ENCODE peak calls at places on chromosomes 3 and 15, in four cellular contexts. P, I, T and Q are unnamed samples.
A peak's percentile ranks its signal among the peaks of the same experiment; 100 is the strongest.

GRCh38 chr3:55544219-55544618 is 57.1 kb upstream of the WNT5A start:
- DNase-seq in P (no peak), I (no peak), T (no peak), Q (no peak)

GRCh38 chr3:113663761-113664160 is 32.7 kb downstream of the USF3 start:
- DNase-seq in P (no peak), I (no peak), T (no peak), Q (no peak)

GRCh38 chr3:116445291-116445841 is at the start of gene LSAMP:
- DNase-seq in P (no peak), I (no peak), T (no peak), Q (no peak)

GRCh38 chr3:161700998-161701397 is 204.4 kb downstream of the OTOL1 start:
- DNase-seq in P (no peak), I (no peak), T (no peak), Q (no peak)

GRCh38 chr3:195762611-195763247 is 42.0 kb downstream of the MUC20 start:
- DNase-seq in P (no peak), I (no peak), T (no peak), Q (no peak)

GRCh38 chr15:78360426-78360825 is 20.3 kb downstream of the CRABP1 start:
- DNase-seq in P (peak; percentile 34), I (no peak), T (no peak), Q (no peak)

GRCh38 chr3:65729973-65730372 is 308.7 kb downstream of the MAGI1 start:
- DNase-seq in P (no peak), I (no peak), T (no peak), Q (no peak)

GRCh38 chr15:100060276-100060926 is 281.4 kb downstream of the ADAMTS17 start:
- DNase-seq in P (no peak), I (no peak), T (peak; percentile 21), Q (no peak)

GRCh38 chr3:100169186-100169585 is 54.9 kb upstream of the FILIP1L start:
- DNase-seq in P (peak; percentile 34), I (no peak), T (no peak), Q (no peak)

GRCh38 chr3:61928020-61928419 is 366.6 kb downstream of the PTPRG start:
- DNase-seq in P (no peak), I (no peak), T (no peak), Q (no peak)

GRCh38 chr15:23561914-23562313 is 3.6 kb upstream of the MKRN3 start:
- DNase-seq in P (no peak), I (no peak), T (no peak), Q (no peak)

GRCh38 chr15:90664650-90665287 is 52.4 kb upstream of the BLM start:
- DNase-seq in P (peak; percentile 60), I (peak; percentile 47), T (peak; percentile 34), Q (no peak)

GRCh38 chr15:28132524-28133275 is 33.6 kb upstream of the OCA2 start:
- DNase-seq in P (no peak), I (no peak), T (peak; percentile 58), Q (no peak)

GRCh38 chr3:31785734-31786133 is 195.3 kb downstream of the OSBPL10 start:
- DNase-seq in P (no peak), I (no peak), T (no peak), Q (no peak)

GRCh38 chr3:171614318-171614967 is 154.2 kb upstream of the TNIK start:
- DNase-seq in P (no peak), I (no peak), T (peak; percentile 64), Q (no peak)

GRCh38 chr3:170244566-170244965 is 22.3 kb downstream of the PRKCI start:
- DNase-seq in P (no peak), I (no peak), T (no peak), Q (no peak)

DNA sequence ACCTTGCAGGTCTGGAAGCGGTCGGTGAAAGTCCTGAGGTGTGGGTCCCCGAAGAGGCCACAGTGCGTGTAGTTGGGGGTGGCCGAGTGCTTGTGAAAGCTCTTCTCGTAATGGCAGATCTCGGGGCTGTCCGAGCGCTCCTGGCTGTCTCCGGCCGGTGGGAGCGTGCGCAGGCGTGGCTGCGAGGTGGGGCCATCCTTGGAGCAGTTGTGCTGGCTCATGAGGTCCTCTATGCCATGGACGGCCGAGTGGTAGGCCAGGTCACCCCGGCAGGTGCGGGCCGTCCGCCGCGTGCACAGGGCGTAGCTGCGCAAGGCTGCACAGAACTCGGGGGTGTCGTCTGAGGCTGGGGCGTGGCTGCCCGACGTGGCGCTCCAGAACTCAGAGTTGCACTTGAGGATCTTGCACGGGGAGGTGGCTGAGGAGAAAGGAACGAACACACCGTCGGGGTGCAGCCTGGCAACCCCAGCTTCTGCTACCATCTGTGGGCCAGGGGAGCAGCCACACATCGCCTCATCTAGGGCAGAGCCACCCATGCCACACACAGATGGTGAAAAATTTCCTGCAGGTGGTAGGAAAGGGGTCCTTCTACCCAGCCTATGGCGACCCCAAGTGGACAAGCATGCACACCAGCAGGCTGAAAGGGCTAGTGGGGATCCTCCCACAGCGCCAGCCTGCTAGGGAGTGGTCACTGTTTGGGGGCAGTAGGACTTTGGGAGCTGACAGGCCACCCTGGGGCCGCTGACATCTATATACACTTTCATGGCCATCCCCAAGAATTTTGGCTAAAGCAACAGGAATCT is 36.7 kb downstream of the RGMA start:
- DNase-seq in P (no peak), I (no peak), T (no peak), Q (no peak)
- TF ChIP-seq CTCF in P (no peak), I (no peak), T (peak; percentile 14), Q (peak; percentile 2)

GRCh38 chr3:128425846-128426127 is 40.9 kb downstream of the DNAJB8 start:
- DNase-seq in P (no peak), I (no peak), T (no peak), Q (no peak)

GRCh38 chr3:128425142-128425845 is 41.4 kb downstream of the DNAJB8 start:
- DNase-seq in P (no peak), I (no peak), T (no peak), Q (no peak)

GRCh38 chr3:128427175-128427857 is 39.4 kb downstream of the DNAJB8 start:
- DNase-seq in P (no peak), I (no peak), T (no peak), Q (no peak)

GRCh38 chr3:128424508-128425069 is 42.1 kb downstream of the DNAJB8 start:
- DNase-seq in P (no peak), I (no peak), T (no peak), Q (peak; percentile 18)

DNA sequence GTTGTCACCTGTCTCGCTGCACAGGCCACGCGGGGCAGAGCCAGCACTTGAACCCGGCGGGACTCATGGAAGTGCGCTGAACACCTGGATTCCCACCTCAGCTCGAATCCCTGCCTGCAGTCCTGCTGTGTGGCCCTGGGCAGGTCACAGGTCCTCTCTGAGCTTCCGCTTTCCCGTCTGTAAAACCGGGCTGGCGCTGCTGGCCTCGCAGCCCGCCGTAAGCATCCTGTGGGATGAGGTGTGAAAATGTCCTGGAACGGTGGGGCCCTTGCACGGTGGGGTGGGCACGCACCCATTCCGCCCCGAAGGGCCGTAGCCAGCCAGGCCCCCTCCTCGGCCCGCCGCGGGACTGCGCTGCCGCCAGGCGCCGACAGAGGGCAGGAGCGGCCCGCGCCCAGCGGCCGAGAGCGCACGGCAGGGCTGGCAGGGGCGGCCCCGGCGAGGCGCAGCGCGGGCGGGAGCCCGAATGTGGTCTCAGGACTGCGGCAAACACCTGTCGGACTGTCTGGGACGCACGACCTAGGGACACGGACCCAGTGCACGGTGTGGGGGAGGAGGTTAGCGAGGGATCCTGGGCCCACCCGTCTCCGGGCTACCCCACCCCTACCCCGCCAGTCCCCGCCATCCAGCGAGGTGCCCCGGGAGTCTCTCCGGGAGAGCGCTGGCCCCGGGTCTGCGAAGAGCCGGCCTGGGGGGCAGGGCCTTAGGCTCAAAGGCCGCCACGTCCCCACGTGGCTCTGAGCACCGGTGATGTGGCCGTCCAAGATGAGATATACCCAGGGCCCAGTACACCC is 40.4 kb downstream of the DNAJB8 start:
- DNase-seq in P (peak; percentile 40), I (peak; percentile 32), T (no peak), Q (no peak)
- H3K4me3 ChIP-seq in P (peak overlapping the region; percentile 54), I (peak overlapping the region; percentile 12), T (peak overlapping the region; percentile 26), Q (peak overlapping the region; percentile 27)

GRCh38 chr15:74593122-74593521 is 22.5 kb upstream of the CLK3 start:
- DNase-seq in P (no peak), I (no peak), T (no peak), Q (no peak)
- H3K36me3 ChIP-seq in P (peaks cover 41% of the 10 kb centered on the region), I (peaks cover 3% of the 10 kb centered on the region), T (peaks cover 5% of the 10 kb centered on the region), Q (peaks cover 7% of the 10 kb centered on the region)

DNA sequence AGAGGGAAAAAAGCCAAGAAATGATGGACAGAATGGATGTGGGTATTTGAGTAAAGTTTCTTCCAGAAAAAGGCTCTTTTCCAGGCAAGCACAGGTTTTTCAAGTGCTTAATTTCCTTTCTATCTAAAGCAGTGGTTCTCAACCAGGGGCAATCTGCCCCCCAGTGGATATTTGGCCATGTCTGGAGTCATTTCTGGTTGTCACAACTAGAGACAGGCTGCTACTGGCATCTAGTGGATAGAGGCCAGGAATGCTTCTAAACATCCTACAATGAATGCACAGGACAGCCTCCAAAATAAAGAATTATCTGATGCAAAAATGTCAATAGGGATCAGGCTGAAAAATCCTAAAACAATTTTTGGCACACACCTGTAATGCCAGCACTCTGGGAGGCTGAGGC is 23.9 kb downstream of the SEC22C start:
- DNase-seq in P (no peak), I (no peak), T (no peak), Q (no peak)
- TF ChIP-seq CTCF in P (peak; percentile 42), I (peak; percentile 9), T (peak; percentile 22), Q (no peak)

DNA sequence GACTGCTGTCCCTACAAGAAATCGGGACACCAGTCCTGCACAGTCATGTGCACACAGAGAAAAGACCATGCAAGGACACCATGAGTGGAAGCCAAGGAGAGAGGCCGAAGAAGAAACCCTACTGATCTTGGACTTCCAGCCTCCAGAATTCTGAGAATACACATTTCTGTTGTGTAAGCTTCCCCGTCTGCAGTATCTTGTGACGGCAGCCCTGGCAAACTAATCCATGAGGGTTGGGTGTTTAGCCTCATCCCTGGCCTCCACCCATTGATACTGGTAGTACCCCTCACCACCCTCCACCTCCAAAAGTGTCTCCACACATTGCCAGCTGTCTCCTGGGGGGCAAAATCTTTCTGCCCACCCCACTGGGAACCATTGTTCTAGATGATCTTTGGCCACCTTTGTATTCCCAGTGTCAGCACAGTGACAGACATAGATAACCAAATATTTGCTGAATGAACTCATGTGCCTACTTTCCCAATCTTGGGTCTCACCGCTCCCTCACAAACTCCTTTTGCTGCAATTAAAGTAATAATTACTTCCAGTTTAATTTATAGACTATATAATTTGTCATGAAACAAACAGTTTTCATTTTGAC is 83.8 kb downstream of the RAD18 start:
- DNase-seq in P (no peak), I (no peak), T (no peak), Q (no peak)
- H3K4me3 ChIP-seq in P (no peak overlapping the region), I (no peak overlapping the region), T (no peak overlapping the region), Q (no peak overlapping the region)

DNA sequence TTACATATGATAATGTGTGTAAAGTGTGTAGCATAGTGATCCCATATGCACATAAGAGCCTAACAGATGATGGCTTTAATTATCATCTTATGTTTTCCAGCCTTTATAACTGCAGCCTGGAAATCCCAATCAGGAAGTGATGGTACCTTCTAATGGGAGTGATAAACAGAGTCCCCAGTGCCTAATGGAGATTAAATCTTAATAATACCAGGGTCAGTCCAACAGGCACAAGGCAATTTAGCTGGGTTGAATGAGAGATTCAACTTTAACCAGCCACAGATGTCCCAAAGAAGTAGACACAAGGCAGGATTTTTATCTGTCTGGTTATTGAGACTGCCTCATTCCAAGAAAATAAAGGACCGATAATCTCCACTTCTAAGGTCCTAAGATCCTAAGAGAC is 12.0 kb downstream of the ADAMTS9 start:
- DNase-seq in P (no peak), I (no peak), T (no peak), Q (no peak)
- H3K36me3 ChIP-seq in P (peaks cover 55% of the 10 kb centered on the region), I (no peaks in the 10 kb centered on the region), T (no peaks in the 10 kb centered on the region), Q (no peaks in the 10 kb centered on the region)